ENCODE peak calls at places on chromosomes 11 and 22, in eight cellular contexts. S is fibroblast of pulmonary artery; V is T-helper 1 cell; Z is HFFc6; W is naive thymus-derived CD8-positive, alpha-beta T cell; T is endothelial cell; R is NCI-H345; N is T47D. X is an unnamed sample.

GRCh38 chr11:66636411-66636810 is 2.1 kb upstream of the RBM4 start:
- DNase-seq in S (no peak), R (no peak), V (no peak), W (no peak), N (no peak), T (no peak), Z (no peak), X (no peak)

GRCh38 chr22:33831651-33832050 is 88.6 kb downstream of the LARGE1 start:
- DNase-seq in S (no peak), Z (no peak), W (no peak), R (no peak), V (no peak), T (no peak), N (no peak), X (no peak)

GRCh38 chr22:35547993-35548761 is 7.5 kb downstream of the RASD2 start:
- DNase-seq in N (no peak), R (no peak), V (no peak), T (no peak), Z (no peak), W (no peak), S (no peak), X (no peak)

GRCh38 chr22:42969348-42969975 is 45.5 kb downstream of the PACSIN2 start:
- DNase-seq in V (no peak), W (no peak), S (peak), T (no peak), N (no peak), Z (peak), R (no peak), X (no peak)

GRCh38 chr22:20017622-20017958 is 967 bp upstream of the ARVCF start:
- DNase-seq in V (no peak), S (no peak), T (no peak), Z (no peak), W (no peak), R (no peak), N (no peak), X (no peak)

GRCh38 chr22:47207387-47207786 is 444.9 kb downstream of the TBC1D22A start:
- DNase-seq in V (no peak), N (no peak), Z (no peak), W (no peak), T (no peak), R (no peak), S (no peak), X (no peak)

GRCh38 chr11:65777241-65777640 is 3.5 kb downstream of the AP5B1 start:
- DNase-seq in V (no peak), Z (no peak), S (no peak), W (no peak), N (no peak), T (no peak), R (no peak), X (no peak)

GRCh38 chr22:23542933-23543332 is 37.2 kb downstream of the IGLL1 start:
- DNase-seq in T (no peak), W (no peak), R (peak), N (no peak), S (peak), Z (no peak), V (no peak), X (no peak)

GRCh38 chr22:46607483-46608114 is 12.6 kb upstream of the GRAMD4 start:
- DNase-seq in Z (no peak), S (no peak), R (no peak), N (no peak), V (no peak), T (no peak), W (no peak), X (no peak)

GRCh38 chr22:45069925-45070324 is 60.1 kb upstream of the PHF21B start:
- DNase-seq in R (no peak), V (no peak), S (no peak), N (no peak), T (no peak), W (no peak), Z (no peak), X (no peak)

GRCh38 chr11:72430743-72431570 is 3.4 kb downstream of the CLPB start:
- DNase-seq in N (peak), V (no peak), R (peak), T (peak), S (peak), Z (peak), W (no peak), X (peak)

GRCh38 chr11:71414645-71415044 is 33.5 kb downstream of the DHCR7 start:
- DNase-seq in V (no peak), T (no peak), R (no peak), Z (no peak), N (no peak), W (no peak), S (no peak), X (no peak)

GRCh38 chr11:73283316-73284035 is 11.3 kb downstream of the P2RY6 start:
- DNase-seq in V (no peak), R (no peak), N (no peak), T (no peak), Z (no peak), W (no peak), S (no peak), X (no peak)

GRCh38 chr11:118918128-118918685 is 7.5 kb downstream of the BCL9L start:
- DNase-seq in Z (peak), V (no peak), T (no peak), S (peak), N (no peak), R (no peak), W (no peak), X (no peak)

GRCh38 chr11:118996926-118997626 is 862 bp upstream of the CENATAC start:
- DNase-seq in S (peak), Z (no peak), V (no peak), T (peak), W (no peak), R (no peak), N (no peak), X (no peak)

GRCh38 chr11:43982421-43982820 is 40.0 kb downstream of the C11orf96 start:
- DNase-seq in V (no peak), W (no peak), T (no peak), S (no peak), Z (no peak), N (no peak), R (no peak), X (no peak)

GRCh38 chr22:30474683-30475424 is 3.0 kb upstream of the SEC14L3 start:
- DNase-seq in Z (no peak), N (no peak), S (no peak), V (no peak), R (peak), W (no peak), T (no peak), X (no peak)

GRCh38 chr11:117387992-117388765 is 60.5 kb downstream of the CEP164 start:
- DNase-seq in Z (peak), N (no peak), T (no peak), V (no peak), S (peak), W (no peak), R (no peak), X (no peak)

GRCh38 chr22:46009730-46010129 is 32.8 kb upstream of the WNT7B start:
- DNase-seq in T (no peak), S (no peak), Z (no peak), R (no peak), V (no peak), W (no peak), N (no peak), X (no peak)

GRCh38 chr11:26730711-26731460 is 9.0 kb upstream of the SLC5A12 start:
- DNase-seq in T (no peak), Z (peak), V (no peak), S (peak), R (no peak), N (no peak), W (no peak), X (no peak)

GRCh38 chr11:126079640-126080205 is 17.1 kb upstream of the CDON start:
- DNase-seq in S (no peak), W (no peak), T (no peak), R (no peak), Z (no peak), N (no peak), V (no peak), X (peak)

GRCh38 chr22:43094085-43094484 is 4.9 kb upstream of the TTLL1 start:
- DNase-seq in V (no peak), T (no peak), R (peak), Z (peak), N (no peak), S (peak), W (no peak), X (peak)

GRCh38 chr11:111441443-111441842 is 62.4 kb upstream of the POU2AF1 start:
- DNase-seq in V (no peak), T (no peak), R (no peak), S (peak), N (no peak), Z (peak), W (no peak), X (no peak)

GRCh38 chr22:30717331-30717921 is 22.8 kb downstream of the OSBP2 start:
- DNase-seq in N (no peak), R (no peak), Z (peak), V (no peak), W (no peak), S (peak), T (no peak), X (no peak)

GRCh38 chr22:31583861-31584485 is 78.0 kb downstream of the PISD start:
- DNase-seq in V (no peak), R (no peak), T (no peak), S (peak), W (no peak), Z (peak), N (no peak), X (no peak)

GRCh38 chr11:73048446-73048845 is 93.7 kb downstream of the FCHSD2 start:
- DNase-seq in N (no peak), W (no peak), T (no peak), S (no peak), Z (no peak), V (no peak), R (no peak), X (no peak)

GRCh38 chr11:43685483-43685882 is 4.9 kb downstream of the HSD17B12 start:
- DNase-seq in T (no peak), W (no peak), Z (no peak), S (no peak), N (no peak), V (no peak), R (no peak), X (no peak)

GRCh38 chr11:59918987-59919589 is 19.1 kb upstream of the OOSP1 start:
- DNase-seq in T (peak), N (peak), R (peak), S (peak), W (no peak), V (no peak), Z (peak), X (peak)

GRCh38 chr11:118143661-118144185 is 8.9 kb downstream of the SCN4B start:
- DNase-seq in S (no peak), R (no peak), Z (no peak), V (no peak), T (no peak), W (no peak), N (no peak), X (no peak)

GRCh38 chr11:1218788-1219445 is 3.9 kb upstream of the MUC5B start:
- DNase-seq in W (no peak), R (no peak), S (no peak), T (no peak), Z (no peak), V (no peak), N (no peak), X (no peak)

GRCh38 chr11:91872216-91872615 is 352.4 kb upstream of the FAT3 start:
- DNase-seq in S (no peak), V (no peak), N (no peak), W (no peak), R (no peak), T (no peak), Z (no peak), X (no peak)

X was measured in SK-N-DZ.